ENCODE peak calls at places on chromosomes 5 and 9, in ten cellular contexts. W, U, K, V, E, A, T, Z, J and N are unnamed samples.
A peak's percentile ranks its signal among the peaks of the same experiment; 100 is the strongest.

GRCh38 chr9:128913048-128913900 is 7.5 kb upstream of the PHYHD1 start:
- DNase-seq in W (no peak), U (no peak), K (peak; percentile 48), V (no peak), E (no peak), A (no peak), T (no peak), Z (no peak), J (no peak), N (no peak)

GRCh38 chr5:136374638-136375037 is 9.3 kb upstream of the TRPC7 start:
- DNase-seq in W (no peak), U (no peak), K (no peak), V (no peak), E (no peak), A (no peak), T (no peak), Z (no peak), J (no peak), N (no peak)

GRCh38 chr9:98709968-98710965 is 1.5 kb upstream of the GABBR2 start:
- DNase-seq in W (no peak), U (peak; percentile 21), K (no peak), V (no peak), E (no peak), A (no peak), T (peak; percentile 34), Z (no peak), J (peak; percentile 52), N (no peak)

GRCh38 chr9:135605238-135605781 is 34.0 kb downstream of the GLT6D1 start:
- DNase-seq in W (no peak), U (no peak), K (no peak), V (no peak), E (no peak), A (no peak), T (no peak), Z (no peak), J (no peak), N (no peak)

GRCh38 chr5:135831439-135832262 is 2.8 kb upstream of the SLC25A48 start:
- DNase-seq in W (no peak), U (no peak), K (no peak), V (no peak), E (no peak), A (no peak), T (no peak), Z (no peak), J (no peak), N (no peak)

GRCh38 chr9:97993000-97993399 is 9.9 kb downstream of the ANP32B start:
- DNase-seq in W (no peak), U (no peak), K (no peak), V (no peak), E (peak; percentile 55), A (no peak), T (no peak), Z (no peak), J (no peak), N (no peak)

GRCh38 chr9:95264954-95265615 is 52.4 kb downstream of the FANCC start:
- DNase-seq in W (no peak), U (no peak), K (no peak), V (no peak), E (no peak), A (no peak), T (peak; percentile 45), Z (peak; percentile 14), J (peak; percentile 51), N (peak; percentile 34)

GRCh38 chr9:135373151-135373685 is 106.4 kb upstream of the PPP1R26 start:
- DNase-seq in W (no peak), U (no peak), K (no peak), V (no peak), E (no peak), A (no peak), T (no peak), Z (no peak), J (no peak), N (no peak)

GRCh38 chr9:120872775-120873502 is 4.0 kb downstream of the PHF19 start:
- DNase-seq in W (no peak), U (no peak), K (no peak), V (no peak), E (no peak), A (no peak), T (no peak), Z (no peak), J (no peak), N (no peak)

GRCh38 chr5:105767265-105767664 is 1903.5 kb downstream of the EFNA5 start:
- DNase-seq in W (no peak), U (no peak), K (no peak), V (no peak), E (no peak), A (no peak), T (peak; percentile 55), Z (no peak), J (no peak), N (no peak)